ENCODE peak calls at places on chromosomes 12 and 14, in ten cellular contexts. S, T, I, X, R, P, A, O, E and U are unnamed samples.

GRCh38 chr12:122096591-122097149 is 18.1 kb downstream of the MLXIP start:
- DNase-seq in P (peak; percentile 79), I (peak; percentile 88), E (no peak), X (no peak), O (no peak), R (no peak), A (no peak), S (no peak), T (no peak), U (no peak)

GRCh38 chr12:13218641-13219040 is 22.1 kb downstream of the EMP1 start:
- DNase-seq in X (no peak), I (no peak), O (no peak), P (no peak), S (no peak), R (no peak), A (no peak), E (no peak), T (no peak), U (no peak)

GRCh38 chr12:111444314-111444705 is 38.6 kb downstream of the SH2B3 start:
- DNase-seq in S (no peak), T (no peak), P (peak; percentile 59), R (no peak), I (no peak), O (no peak), E (no peak), A (peak; percentile 91), X (no peak), U (no peak)

GRCh38 chr14:101118746-101119610 is 215.5 kb upstream of the RTL1 start:
- DNase-seq in R (no peak), X (no peak), S (no peak), T (no peak), E (no peak), O (peak; percentile 3), A (no peak), I (no peak), P (no peak), U (no peak)

GRCh38 chr12:1517007-1517406 is 77.4 kb downstream of the FBXL14 start:
- DNase-seq in A (peak; percentile 85), T (no peak), O (peak; percentile 28), R (no peak), E (no peak), S (no peak), X (peak; percentile 96), I (peak; percentile 54), P (peak; percentile 97), U (no peak)

GRCh38 chr14:59688224-59689170 is 111.9 kb upstream of the CCDC175 start:
- DNase-seq in I (peak; percentile 2), O (peak; percentile 45), T (no peak), R (peak; percentile 6), A (peak; percentile 45), P (peak; percentile 57), E (peak; percentile 53), X (peak; percentile 31), S (peak; percentile 61), U (no peak)

GRCh38 chr14:64387232-64387737 is 868 bp upstream of the MTHFD1 start:
- DNase-seq in A (peak; percentile 51), X (no peak), R (peak; percentile 6), P (peak; percentile 32), T (no peak), O (peak; percentile 27), S (no peak), E (peak; percentile 76), I (no peak), U (no peak)

GRCh38 chr14:103748539-103748867 is 32.9 kb downstream of the ZFYVE21 start:
- DNase-seq in O (no peak), P (no peak), A (no peak), X (no peak), S (no peak), T (peak; percentile 31), E (no peak), I (no peak), R (no peak), U (no peak)

GRCh38 chr14:46198676-46199075 is 452.9 kb downstream of the RPL10L start:
- DNase-seq in T (no peak), A (no peak), P (no peak), E (no peak), R (no peak), X (no peak), O (no peak), I (no peak), S (no peak), U (no peak)

GRCh38 chr14:58752782-58753181 is 115.0 kb downstream of the DACT1 start:
- DNase-seq in R (no peak), P (no peak), O (peak; percentile 51), A (peak; percentile 52), T (no peak), I (no peak), X (no peak), E (no peak), S (peak; percentile 40), U (peak; percentile 21)

GRCh38 chr14:49586673-49587460 is 687 bp upstream of the RPS29 start:
- DNase-seq in E (no peak), X (peak; percentile 47), A (peak; percentile 67), P (peak; percentile 78), O (peak; percentile 64), S (peak; percentile 54), R (peak; percentile 65), I (no peak), T (peak; percentile 66), U (no peak)

GRCh38 chr12:116248433-116248832 is 29.1 kb downstream of the MED13L start:
- DNase-seq in A (no peak), S (no peak), T (no peak), I (no peak), P (no peak), X (no peak), O (no peak), R (no peak), E (no peak), U (no peak)

GRCh38 chr12:102172436-102172835 is 25.2 kb downstream of the PMCH start:
- DNase-seq in I (no peak), T (no peak), S (no peak), R (no peak), A (no peak), P (peak; percentile 79), O (no peak), E (no peak), X (peak; percentile 70), U (no peak)

GRCh38 chr12:114167431-114167830 is 201.3 kb upstream of the RBM19 start:
- DNase-seq in R (no peak), P (peak; percentile 85), S (no peak), X (no peak), T (no peak), A (no peak), O (no peak), E (no peak), I (no peak), U (no peak)

GRCh38 chr12:50763637-50764115 is at the start of gene ATF1:
- DNase-seq in R (peak; percentile 77), A (peak; percentile 86), I (peak; percentile 59), P (peak; percentile 91), T (peak; percentile 92), E (peak; percentile 93), O (peak; percentile 98), S (peak; percentile 94), X (peak; percentile 79), U (peak; percentile 84)

GRCh38 chr14:54715244-54715643 is 148.3 kb downstream of the SAMD4A start:
- DNase-seq in R (no peak), S (no peak), P (peak; percentile 36), X (no peak), E (peak; percentile 40), O (peak; percentile 28), A (peak; percentile 44), I (no peak), T (no peak), U (no peak)

GRCh38 chr12:87021400-87021799 is 765.2 kb upstream of the MGAT4C start:
- DNase-seq in X (no peak), O (no peak), S (no peak), E (no peak), I (no peak), T (no peak), P (no peak), R (no peak), A (no peak), U (no peak)

GRCh38 chr14:65224799-65225198 is 122.5 kb upstream of the MAX start:
- DNase-seq in S (no peak), I (no peak), T (peak; percentile 11), A (peak; percentile 54), E (no peak), X (no peak), O (no peak), P (peak; percentile 51), R (no peak), U (no peak)

GRCh38 chr12:3655331-3655900 is 97.5 kb downstream of the CRACR2A start:
- DNase-seq in T (peak; percentile 7), O (peak; percentile 17), S (peak; percentile 12), I (no peak), R (peak; percentile 1), P (no peak), A (peak; percentile 48), X (no peak), E (peak; percentile 39), U (no peak)

GRCh38 chr12:132225214-132225613 is 81.0 kb downstream of the NOC4L start:
- DNase-seq in I (no peak), P (no peak), A (no peak), O (no peak), T (no peak), S (no peak), X (no peak), R (no peak), E (no peak), U (no peak)

GRCh38 chr12:119804011-119804641 is 73.0 kb downstream of the CIT start:
- DNase-seq in I (peak; percentile 46), P (peak; percentile 72), S (no peak), T (no peak), X (peak; percentile 35), A (peak; percentile 67), E (peak; percentile 76), R (peak; percentile 64), O (peak; percentile 70), U (peak; percentile 67)

GRCh38 chr12:131933387-131933786 is 4.3 kb downstream of the PUS1 start:
- DNase-seq in I (no peak), O (no peak), E (no peak), R (no peak), X (no peak), P (no peak), S (no peak), T (no peak), A (no peak), U (no peak)

GRCh38 chr14:79056879-79057278 is 886.7 kb downstream of the NRXN3 start:
- DNase-seq in E (no peak), O (no peak), A (no peak), T (no peak), R (peak; percentile 35), I (no peak), P (peak; percentile 47), S (no peak), X (no peak), U (no peak)

GRCh38 chr12:48002179-48002601 is 2.1 kb downstream of the COL2A1 start:
- DNase-seq in X (no peak), S (no peak), T (no peak), I (no peak), P (no peak), O (no peak), E (peak; percentile 18), R (no peak), A (no peak), U (no peak)

GRCh38 chr12:27178723-27179398 is 65.2 kb upstream of the STK38L start:
- DNase-seq in T (no peak), E (no peak), S (no peak), I (no peak), O (peak; percentile 50), P (peak; percentile 29), X (no peak), R (no peak), A (peak; percentile 32), U (no peak)

GRCh38 chr12:128643106-128643651 is 180.6 kb downstream of the SLC15A4 start:
- DNase-seq in X (no peak), S (peak; percentile 1), E (no peak), I (no peak), O (peak; percentile 16), A (no peak), P (no peak), T (no peak), R (no peak), U (no peak)